ENCODE peak calls at places on chromosome 2, in seven cellular contexts. F, S, L, R, A, U and M are unnamed samples.

GRCh38 chr2:137658433-137658832 is 305.8 kb upstream of the HNMT start:
- DNase-seq in F (no peak), S (no peak), L (no peak), R (no peak), A (no peak), U (no peak), M (no peak)

GRCh38 chr2:106085441-106085911 is 108.6 kb downstream of the UXS1 start:
- DNase-seq in F (peak; percentile 66), S (no peak), L (no peak), R (no peak), A (no peak), U (no peak), M (no peak)

GRCh38 chr2:231673348-231673770 is 35.0 kb upstream of the PTMA start:
- DNase-seq in F (peak; percentile 73), S (no peak), L (no peak), R (no peak), A (peak; percentile 63), U (no peak), M (peak; percentile 95)

GRCh38 chr2:191748050-191748449 is 70.1 kb downstream of the NABP1 start:
- DNase-seq in F (peak; percentile 14), S (no peak), L (no peak), R (no peak), A (no peak), U (no peak), M (no peak)

GRCh38 chr2:199602896-199603482 is 145.2 kb upstream of the SATB2 start:
- DNase-seq in F (peak; percentile 7), S (no peak), L (no peak), R (no peak), A (no peak), U (no peak), M (no peak)

GRCh38 chr2:57204364-57204763 is 842.2 kb upstream of the VRK2 start:
- DNase-seq in F (no peak), S (no peak), L (no peak), R (no peak), A (no peak), U (no peak), M (no peak)

GRCh38 chr2:26550276-26551015 is 72.5 kb upstream of the OTOF start:
- DNase-seq in F (no peak), S (no peak), L (no peak), R (no peak), A (no peak), U (no peak), M (no peak)

GRCh38 chr2:95296036-95296435 is 1.1 kb upstream of the KCNIP3 start:
- DNase-seq in F (no peak), S (no peak), L (no peak), R (no peak), A (peak; percentile 73), U (no peak), M (no peak)

GRCh38 chr2:26585966-26586365 is 55.2 kb downstream of the CIB4 start:
- DNase-seq in F (no peak), S (no peak), L (no peak), R (no peak), A (no peak), U (no peak), M (no peak)

GRCh38 chr2:74002515-74003391 is 18.0 kb downstream of the TET3 start:
- DNase-seq in F (peak; percentile 89), S (no peak), L (no peak), R (peak; percentile 85), A (peak; percentile 79), U (peak; percentile 55), M (no peak)

GRCh38 chr2:45276914-45277313 is 267.7 kb upstream of the SIX2 start:
- DNase-seq in F (peak; percentile 54), S (peak; percentile 62), L (no peak), R (no peak), A (no peak), U (no peak), M (no peak)

GRCh38 chr2:160736629-160737028 is 243.0 kb upstream of the RBMS1 start:
- DNase-seq in F (peak; percentile 89), S (peak; percentile 74), L (no peak), R (no peak), A (no peak), U (no peak), M (no peak)

GRCh38 chr2:63066265-63066664 is 15.6 kb downstream of the OTX1 start:
- DNase-seq in F (no peak), S (no peak), L (no peak), R (no peak), A (no peak), U (no peak), M (no peak)

GRCh38 chr2:210955591-210955990 is 399.2 kb downstream of the CPS1 start:
- DNase-seq in F (no peak), S (peak; percentile 65), L (no peak), R (peak; percentile 45), A (no peak), U (no peak), M (no peak)

GRCh38 chr2:108918156-108918845 is 70.7 kb downstream of the EDAR start:
- DNase-seq in F (no peak), S (no peak), L (no peak), R (no peak), A (no peak), U (no peak), M (no peak)

GRCh38 chr2:225076125-225076524 is 33.9 kb upstream of the DOCK10 start:
- DNase-seq in F (peak; percentile 85), S (no peak), L (no peak), R (no peak), A (no peak), U (no peak), M (no peak)

GRCh38 chr2:149488719-149489440 is 98.7 kb downstream of the MMADHC start:
- DNase-seq in F (no peak), S (no peak), L (no peak), R (no peak), A (peak; percentile 17), U (no peak), M (no peak)

GRCh38 chr2:230205034-230205433 is 14.8 kb downstream of the SP110 start:
- DNase-seq in F (no peak), S (no peak), L (no peak), R (no peak), A (no peak), U (no peak), M (no peak)

GRCh38 chr2:150109028-150109427 is 378.4 kb downstream of the RND3 start:
- DNase-seq in F (no peak), S (no peak), L (no peak), R (no peak), A (no peak), U (no peak), M (no peak)

GRCh38 chr2:113196839-113197238 is 23.1 kb downstream of the PSD4 start:
- DNase-seq in F (no peak), S (no peak), L (no peak), R (no peak), A (no peak), U (no peak), M (no peak)

GRCh38 chr2:231709636-231709980 is 1.3 kb downstream of the PTMA start:
- DNase-seq in F (peak; percentile 33), S (no peak), L (no peak), R (no peak), A (peak; percentile 52), U (no peak), M (peak; percentile 57)

GRCh38 chr2:195121341-195121740 is 535.7 kb upstream of the SLC39A10 start:
- DNase-seq in F (no peak), S (no peak), L (no peak), R (no peak), A (no peak), U (no peak), M (no peak)

GRCh38 chr2:98727369-98727749 is 3.6 kb downstream of the MGAT4A start:
- DNase-seq in F (no peak), S (no peak), L (no peak), R (no peak), A (peak; percentile 85), U (no peak), M (no peak)

GRCh38 chr2:240168041-240168440 is 27.6 kb upstream of the OTOS start:
- DNase-seq in F (no peak), S (no peak), L (no peak), R (no peak), A (no peak), U (no peak), M (no peak)

GRCh38 chr2:217907266-217907665 is 95.5 kb downstream of the TNS1 start:
- DNase-seq in F (no peak), S (no peak), L (no peak), R (no peak), A (no peak), U (no peak), M (no peak)

GRCh38 chr2:42978175-42978886 is 185.9 kb upstream of the HAAO start:
- DNase-seq in F (no peak), S (no peak), L (no peak), R (no peak), A (no peak), U (no peak), M (no peak)

GRCh38 chr2:72755647-72756423 is 70.0 kb downstream of the EXOC6B start:
- DNase-seq in F (peak; percentile 47), S (no peak), L (no peak), R (no peak), A (no peak), U (no peak), M (no peak)

GRCh38 chr2:227153766-227154486 is 10.1 kb downstream of the COL4A4 start:
- DNase-seq in F (no peak), S (no peak), L (no peak), R (no peak), A (no peak), U (no peak), M (no peak)

GRCh38 chr2:41194235-41194634 is 742.3 kb upstream of the SLC8A1 start:
- DNase-seq in F (no peak), S (peak; percentile 83), L (no peak), R (no peak), A (no peak), U (no peak), M (no peak)

GRCh38 chr2:85439986-85440385 is 21.5 kb downstream of the SH2D6 start:
- DNase-seq in F (no peak), S (no peak), L (no peak), R (no peak), A (no peak), U (no peak), M (no peak)

GRCh38 chr2:105149272-105149671 is 92.3 kb upstream of the GPR45 start:
- DNase-seq in F (no peak), S (no peak), L (no peak), R (no peak), A (no peak), U (no peak), M (no peak)

GRCh38 chr2:103289101-103289725 is 527.4 kb downstream of the TMEM182 start:
- DNase-seq in F (no peak), S (no peak), L (no peak), R (no peak), A (peak; percentile 4), U (no peak), M (no peak)

GRCh38 chr2:74444498-74445318 is 3.0 kb upstream of the RTKN start:
- DNase-seq in F (no peak), S (no peak), L (no peak), R (no peak), A (no peak), U (no peak), M (no peak)

GRCh38 chr2:195330513-195330956 is 326.5 kb upstream of the SLC39A10 start:
- DNase-seq in F (no peak), S (no peak), L (no peak), R (no peak), A (no peak), U (no peak), M (no peak)

GRCh38 chr2:134189009-134189717 is 64.7 kb upstream of the MGAT5 start:
- DNase-seq in F (peak; percentile 51), S (peak; percentile 32), L (no peak), R (peak; percentile 86), A (no peak), U (no peak), M (no peak)

GRCh38 chr2:161418275-161418714 is 2.2 kb downstream of the TBR1 start:
- DNase-seq in F (no peak), S (no peak), L (no peak), R (no peak), A (no peak), U (no peak), M (no peak)

GRCh38 chr2:17171446-17172049 is 346.7 kb downstream of the RAD51AP2 start:
- DNase-seq in F (no peak), S (no peak), L (peak; percentile 40), R (peak; percentile 20), A (peak; percentile 35), U (no peak), M (peak; percentile 64)

GRCh38 chr2:3282056-3282998 is 95.3 kb downstream of the EIPR1 start:
- DNase-seq in F (peak; percentile 51), S (peak; percentile 95), L (no peak), R (peak; percentile 32), A (peak; percentile 95), U (peak; percentile 21), M (no peak)